ENCODE peak calls at places on chromosome 21, in ten cellular contexts. G is A549, K is lower lobe of right lung, L is sigmoid colon, A is cardiac muscle cell, P is psoas muscle, D is upper lobe of right lung, E is neural progenitor cell, J is kidney, Q is left ventricle myocardium inferior. B is an unnamed sample.

GRCh38 chr21:17513214-17514123 is 626 bp downstream of the CXADR start:
- DNase-seq in L (no peak), Q (no peak), G (peak; percentile 21), J (peak; percentile 76), E (peak; percentile 71), P (no peak), K (peak; percentile 55), D (peak; percentile 77), A (peak; percentile 39), B (peak; percentile 19)

GRCh38 chr21:23963454-23963853 is 1643.8 kb downstream of the MRPL39 start:
- DNase-seq in E (no peak), J (no peak), G (no peak), D (no peak), K (no peak), Q (no peak), A (no peak), L (no peak), P (no peak), B (no peak)

GRCh38 chr21:38843806-38844479 is 38.2 kb downstream of the ETS2 start:
- DNase-seq in A (peak; percentile 76), J (no peak), Q (no peak), P (no peak), E (no peak), G (no peak), K (no peak), D (no peak), L (no peak), B (no peak)

GRCh38 chr21:44557491-44558328 is 885 bp downstream of the KRTAP10-3 start:
- DNase-seq in E (no peak), A (no peak), D (peak; percentile 52), P (no peak), J (no peak), K (peak; percentile 39), G (no peak), Q (no peak), L (peak; percentile 52), B (no peak)

GRCh38 chr21:44742418-44743153 is 31.2 kb upstream of the TSPEAR start:
- DNase-seq in L (no peak), Q (no peak), E (no peak), K (no peak), G (peak; percentile 33), A (peak; percentile 30), J (no peak), D (no peak), P (no peak), B (no peak)

GRCh38 chr21:45019076-45019886 is 55.1 kb upstream of the ADARB1 start:
- DNase-seq in E (peak; percentile 68), Q (peak; percentile 29), G (no peak), K (peak; percentile 48), D (peak; percentile 62), L (peak; percentile 67), J (peak; percentile 83), P (peak; percentile 68), A (no peak), B (no peak)

GRCh38 chr21:36337099-36337509 is 17.1 kb downstream of the MORC3 start:
- DNase-seq in Q (no peak), P (no peak), D (no peak), E (no peak), A (peak; percentile 53), G (peak; percentile 73), J (no peak), L (no peak), K (no peak), B (no peak)

GRCh38 chr21:35352066-35352770 is 303.1 kb upstream of the RUNX1 start:
- DNase-seq in G (no peak), J (no peak), P (no peak), L (no peak), K (no peak), D (no peak), A (peak; percentile 73), E (no peak), Q (no peak), B (no peak)

GRCh38 chr21:34846601-34847112 is 177.9 kb downstream of the CLIC6 start:
- DNase-seq in A (peak; percentile 71), D (peak; percentile 70), K (no peak), L (no peak), G (peak; percentile 50), J (no peak), E (peak; percentile 51), P (no peak), Q (no peak), B (no peak)

DNA sequence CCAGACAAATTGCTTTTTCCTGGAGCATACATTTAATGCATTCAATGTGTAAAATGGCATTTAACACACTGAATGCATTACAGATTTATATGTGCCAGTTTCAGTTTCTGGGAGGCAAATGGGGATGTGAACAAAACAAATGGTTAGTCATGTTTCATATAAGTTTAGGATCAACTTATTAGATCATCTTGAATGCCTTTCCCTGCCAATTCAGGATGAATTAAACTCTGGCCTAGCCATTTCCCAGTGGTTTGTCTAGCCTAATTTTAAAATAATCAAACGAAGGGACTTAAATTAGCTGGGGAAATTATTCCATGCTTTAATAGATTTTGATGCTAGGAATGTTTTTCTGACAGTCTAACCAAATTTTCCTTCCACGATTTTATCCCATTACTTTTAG is 291.3 kb upstream of the ADAMTS5 start:
- DNase-seq in G (no peak), P (no peak), L (no peak), D (no peak), J (no peak), Q (no peak), K (no peak), A (no peak), E (no peak), B (no peak)
- H3K9me3 ChIP-seq in G (no peaks in the 10 kb centered on the region), P (no peaks in the 10 kb centered on the region), L (no peaks in the 10 kb centered on the region), D (no peaks in the 10 kb centered on the region), J (no peaks in the 10 kb centered on the region), Q (peaks cover 8% of the 10 kb centered on the region), K (no peaks in the 10 kb centered on the region), A (no peaks in the 10 kb centered on the region), E (no peaks in the 10 kb centered on the region), B (no peaks in the 10 kb centered on the region)

GRCh38 chr21:46661627-46662366 is 26.3 kb downstream of the PRMT2 start:
- DNase-seq in L (no peak), J (peak; percentile 81), K (no peak), A (no peak), Q (no peak), G (no peak), P (no peak), D (no peak), E (no peak), B (no peak)
- H3K4me3 ChIP-seq in L (peak overlapping the region; percentile 47), J (no peak overlapping the region), K (peak overlapping the region; percentile 39), A (no peak overlapping the region), Q (peak overlapping the region; percentile 58), G (no peak overlapping the region), P (peak overlapping the region; percentile 46), D (peak overlapping the region; percentile 30), E (peak overlapping the region; percentile 16), B (no peak overlapping the region)

GRCh38 chr21:10640446-10640845 is 119.1 kb downstream of the TPTE start:
- DNase-seq in A (no peak), Q (no peak), J (peak; percentile 53), P (no peak), G (no peak), D (no peak), E (no peak), L (no peak), K (no peak), B (no peak)

GRCh38 chr21:10641107-10641506 is 119.7 kb downstream of the TPTE start:
- DNase-seq in K (no peak), Q (no peak), P (no peak), G (no peak), J (peak; percentile 12), L (no peak), E (no peak), A (no peak), D (no peak), B (no peak)

GRCh38 chr21:10639123-10639522 is 117.7 kb downstream of the TPTE start:
- DNase-seq in G (no peak), L (no peak), Q (no peak), K (no peak), E (no peak), D (no peak), J (peak; percentile 41), A (no peak), P (no peak), B (no peak)
- H3K9me3 ChIP-seq in G (no peaks in the 10 kb centered on the region), L (peaks cover 27% of the 10 kb centered on the region), Q (peaks cover 80% of the 10 kb centered on the region), K (peaks cover 49% of the 10 kb centered on the region), E (peaks cover 74% of the 10 kb centered on the region), D (peaks cover 5% of the 10 kb centered on the region), J (peaks cover 5% of the 10 kb centered on the region), A (peaks cover 10% of the 10 kb centered on the region), P (peaks cover 36% of the 10 kb centered on the region), B (peaks cover 18% of the 10 kb centered on the region)

GRCh38 chr21:33240404-33240803 is 10.7 kb downstream of the IFNAR2 start:
- DNase-seq in J (no peak), D (no peak), K (no peak), L (no peak), Q (no peak), A (no peak), P (no peak), E (no peak), G (no peak), B (no peak)
- H3K4me3 ChIP-seq in J (no peak overlapping the region), D (no peak overlapping the region), K (no peak overlapping the region), L (no peak overlapping the region), Q (no peak overlapping the region), A (no peak overlapping the region), P (no peak overlapping the region), E (no peak overlapping the region), G (no peak overlapping the region), B (peak overlapping the region; percentile 49)

GRCh38 chr21:42539342-42539741 is 25.7 kb downstream of the SLC37A1 start:
- DNase-seq in A (no peak), L (peak; percentile 50), E (no peak), K (no peak), J (peak; percentile 63), D (peak; percentile 73), G (no peak), P (no peak), Q (no peak), B (no peak)

GRCh38 chr21:42538479-42539275 is 25.0 kb downstream of the SLC37A1 start:
- DNase-seq in E (no peak), Q (no peak), G (no peak), D (peak; percentile 39), K (no peak), A (no peak), L (peak; percentile 40), J (no peak), P (no peak), B (no peak)

GRCh38 chr21:42535602-42536171 is 22.0 kb downstream of the SLC37A1 start:
- DNase-seq in G (no peak), A (no peak), K (peak; percentile 38), D (peak; percentile 60), J (peak; percentile 84), P (no peak), L (peak; percentile 61), E (no peak), Q (no peak), B (no peak)

GRCh38 chr21:42536601-42537000 is 22.9 kb downstream of the SLC37A1 start:
- DNase-seq in P (no peak), L (peak; percentile 9), Q (no peak), D (no peak), G (no peak), J (no peak), K (no peak), A (no peak), E (no peak), B (no peak)

GRCh38 chr21:42537106-42537742 is 23.6 kb downstream of the SLC37A1 start:
- DNase-seq in Q (no peak), A (no peak), G (peak; percentile 6), P (no peak), J (no peak), E (peak; percentile 37), L (peak; percentile 14), K (no peak), D (peak; percentile 44), B (peak; percentile 43)
- H3K9me3 ChIP-seq in Q (no peaks in the 10 kb centered on the region), A (no peaks in the 10 kb centered on the region), G (no peaks in the 10 kb centered on the region), P (no peaks in the 10 kb centered on the region), J (no peaks in the 10 kb centered on the region), E (no peaks in the 10 kb centered on the region), L (no peaks in the 10 kb centered on the region), K (no peaks in the 10 kb centered on the region), D (no peaks in the 10 kb centered on the region), B (no peaks in the 10 kb centered on the region)

B was measured in CD4-positive, CD25-positive, alpha-beta regulatory T cell.